ENCODE peak calls at places on chromosomes 3 and 15, in eight cellular contexts. W, M, Z, V, H, K, U and N are unnamed samples.

GRCh38 chr3:112629425-112629824 is 11.5 kb downstream of the CCDC80 start:
- DNase-seq in H (peak; percentile 66), Z (no peak), U (no peak), M (peak; percentile 64), V (peak; percentile 89), W (peak; percentile 40), K (no peak), N (no peak)

GRCh38 chr3:71154846-71155245 is 428.7 kb downstream of the FOXP1 start:
- DNase-seq in M (no peak), H (no peak), U (no peak), Z (no peak), W (no peak), K (no peak), V (peak; percentile 42), N (no peak)

GRCh38 chr15:43930079-43930478 is 103.3 kb downstream of the WDR76 start:
- DNase-seq in Z (no peak), K (no peak), H (no peak), W (no peak), U (no peak), V (no peak), M (no peak), N (no peak)

GRCh38 chr3:119697394-119697793 is 5.4 kb upstream of the CFAP91 start:
- DNase-seq in H (no peak), K (no peak), Z (no peak), W (no peak), M (no peak), U (no peak), V (no peak), N (no peak)

GRCh38 chr3:14822875-14823807 is 4.4 kb downstream of the FGD5 start:
- DNase-seq in V (no peak), Z (no peak), H (no peak), W (no peak), K (no peak), U (no peak), M (no peak), N (no peak)

GRCh38 chr15:84821501-84822021 is 4.4 kb downstream of the ALPK3 start:
- DNase-seq in M (no peak), Z (no peak), K (no peak), H (peak; percentile 48), V (no peak), W (no peak), U (no peak), N (no peak)

GRCh38 chr15:60396560-60396963 is 1.2 kb downstream of the ANXA2 start:
- DNase-seq in W (no peak), K (no peak), U (no peak), Z (no peak), V (peak; percentile 42), H (no peak), M (peak; percentile 48), N (no peak)

GRCh38 chr3:126907557-126907956 is 75.4 kb upstream of the PLXNA1 start:
- DNase-seq in H (peak; percentile 41), W (no peak), U (no peak), K (no peak), Z (no peak), M (no peak), V (peak; percentile 46), N (no peak)

GRCh38 chr15:28110416-28110975 is 11.4 kb upstream of the OCA2 start:
- DNase-seq in U (no peak), M (peak; percentile 22), W (no peak), V (no peak), H (no peak), K (no peak), Z (no peak), N (no peak)

GRCh38 chr3:72147600-72147999 is 362.7 kb upstream of the PROK2 start:
- DNase-seq in U (no peak), V (no peak), K (no peak), M (no peak), W (no peak), H (no peak), Z (no peak), N (no peak)

GRCh38 chr3:194469977-194470376 is 16.8 kb downstream of the ATP13A3 start:
- DNase-seq in K (no peak), W (no peak), U (no peak), Z (no peak), M (no peak), V (no peak), H (no peak), N (no peak)

GRCh38 chr3:29453278-29453961 is 172.5 kb downstream of the RBMS3 start:
- DNase-seq in Z (no peak), K (no peak), W (no peak), M (no peak), V (no peak), U (no peak), H (peak; percentile 22), N (no peak)

GRCh38 chr15:70101459-70102113 is 3.9 kb upstream of the TLE3 start:
- DNase-seq in K (no peak), H (peak; percentile 59), Z (no peak), M (peak; percentile 70), W (peak; percentile 31), U (no peak), V (peak; percentile 71), N (no peak)

GRCh38 chr3:117104792-117105191 is 395.2 kb downstream of the TUSC7 start:
- DNase-seq in H (no peak), U (no peak), V (peak; percentile 36), Z (no peak), W (no peak), K (no peak), M (no peak), N (no peak)

GRCh38 chr3:14001136-14001535 is 121.3 kb upstream of the WNT7A start:
- DNase-seq in K (no peak), U (no peak), Z (no peak), V (peak; percentile 19), M (no peak), H (no peak), W (no peak), N (no peak)

GRCh38 chr15:41499109-41499851 is 5.6 kb downstream of the ITPKA start:
- DNase-seq in Z (peak; percentile 35), W (no peak), U (no peak), K (no peak), M (no peak), V (no peak), H (no peak), N (no peak)

GRCh38 chr3:71498543-71498942 is 85.0 kb downstream of the FOXP1 start:
- DNase-seq in Z (no peak), W (no peak), V (no peak), K (no peak), M (no peak), U (no peak), H (no peak), N (no peak)

GRCh38 chr15:28981921-28982320 is 96.1 kb downstream of the APBA2 start:
- DNase-seq in K (no peak), U (no peak), V (no peak), H (no peak), M (no peak), Z (no peak), W (no peak), N (no peak)

GRCh38 chr3:87006844-87007439 is 16.0 kb upstream of the VGLL3 start:
- DNase-seq in K (no peak), H (no peak), W (no peak), M (no peak), Z (no peak), V (peak; percentile 75), U (no peak), N (no peak)

GRCh38 chr15:65476942-65477341 is 40.5 kb downstream of the DPP8 start:
- DNase-seq in K (no peak), W (no peak), M (no peak), U (no peak), V (peak; percentile 70), Z (no peak), H (no peak), N (no peak)

GRCh38 chr3:149879872-149880271 is 66.9 kb downstream of the RNF13 start:
- DNase-seq in U (no peak), W (peak; percentile 46), Z (peak; percentile 14), V (peak; percentile 91), H (peak; percentile 71), M (no peak), K (no peak), N (no peak)

GRCh38 chr15:67845974-67846373 is 6.1 kb upstream of the RNU6-1 start:
- DNase-seq in W (no peak), H (no peak), M (no peak), V (no peak), Z (no peak), U (no peak), K (no peak), N (no peak)

GRCh38 chr3:57078366-57079220 is 18.1 kb downstream of the SPATA12 start:
- DNase-seq in V (peak; percentile 57), W (peak; percentile 36), U (no peak), K (no peak), Z (peak; percentile 78), H (peak; percentile 56), M (no peak), N (no peak)

GRCh38 chr3:132231633-132232032 is 85.6 kb upstream of the ACP3 start:
- DNase-seq in W (no peak), Z (no peak), V (peak; percentile 44), M (no peak), K (no peak), H (no peak), U (no peak), N (no peak)

GRCh38 chr3:120025520-120025919 is 68.7 kb downstream of the GSK3B start:
- DNase-seq in Z (no peak), W (no peak), H (no peak), M (no peak), U (no peak), V (no peak), K (no peak), N (no peak)

GRCh38 chr15:83310521-83311456 is 26.3 kb upstream of the BNC1 start:
- DNase-seq in U (no peak), M (no peak), H (no peak), W (no peak), Z (no peak), K (no peak), V (peak; percentile 57), N (no peak)

GRCh38 chr15:65660927-65661326 is 39.2 kb downstream of the SLC24A1 start:
- DNase-seq in H (no peak), W (no peak), M (no peak), Z (no peak), U (no peak), K (no peak), V (peak; percentile 75), N (no peak)

GRCh38 chr15:41513282-41514227 is at the start of gene LTK:
- DNase-seq in H (peak; percentile 44), V (no peak), Z (peak; percentile 29), M (no peak), K (no peak), U (no peak), W (no peak), N (no peak)

GRCh38 chr15:34620814-34621213 is 37.4 kb upstream of the GOLGA8B start:
- DNase-seq in Z (no peak), V (no peak), W (no peak), M (no peak), H (no peak), U (no peak), K (no peak), N (no peak)

GRCh38 chr3:59425942-59426341 is 376.1 kb upstream of the CFAP20DC start:
- DNase-seq in U (no peak), H (no peak), W (no peak), M (no peak), V (peak; percentile 4), Z (peak; percentile 6), K (peak; percentile 29), N (peak; percentile 42)